ENCODE peak calls at places on chromosome X, in seven cellular contexts. T, P, C, O, R, Z and K are unnamed samples.

GRCh38 chrX:72297953-72298730 is 7.6 kb downstream of the CITED1 start:
- DNase-seq in T (no peak), P (no peak), C (no peak), O (no peak), R (peak), Z (no peak), K (no peak)

GRCh38 chrX:101759000-101759399 is 99.3 kb upstream of the ARMCX2 start:
- DNase-seq in T (peak), P (no peak), C (peak), O (peak), R (peak), Z (no peak), K (no peak)

GRCh38 chrX:118156953-118157608 is 40.5 kb upstream of the KLHL13 start:
- DNase-seq in T (no peak), P (no peak), C (no peak), O (no peak), R (no peak), Z (no peak), K (no peak)

GRCh38 chrX:147803948-147804347 is 107.8 kb upstream of the FMR1 start:
- DNase-seq in T (no peak), P (no peak), C (no peak), O (peak), R (peak), Z (no peak), K (no peak)

GRCh38 chrX:117969337-117969736 is 147.3 kb downstream of the KLHL13 start:
- DNase-seq in T (no peak), P (no peak), C (no peak), O (no peak), R (no peak), Z (no peak), K (no peak)

GRCh38 chrX:64571011-64571410 is 175.8 kb upstream of the MTMR8 start:
- DNase-seq in T (no peak), P (no peak), C (no peak), O (no peak), R (no peak), Z (no peak), K (no peak)

GRCh38 chrX:24080670-24081069 is 25.9 kb downstream of the EIF2S3 start:
- DNase-seq in T (no peak), P (no peak), C (no peak), O (no peak), R (no peak), Z (no peak), K (no peak)

GRCh38 chrX:103187953-103188475 is 26.9 kb upstream of the BEX4 start:
- DNase-seq in T (no peak), P (no peak), C (no peak), O (peak), R (no peak), Z (no peak), K (no peak)

GRCh38 chrX:384861-385260 is 1.8 kb downstream of the PPP2R3B start:
- DNase-seq in T (no peak), P (no peak), C (no peak), O (no peak), R (no peak), Z (no peak), K (no peak)